ENCODE peak calls at places on chromosomes 2 and 18, in seven cellular contexts. One of them, this sample, is unnamed.

GRCh38 chr18:51164327-51165290 is 32.9 kb downstream of the MEX3C start:
- DNase-seq in stimulated activated CD4-positive, alpha-beta T cell treated with anti-CD3 and anti-CD28 coated beads, Interleukin-15, amount 100 ng/mL, for 1 hour: no peak
- DNase-seq in left cardiac atrium: no peak
- DNase-seq in aorta: no peak
- DNase-seq in Daoy: no peak
- DNase-seq in stimulated activated CD8-positive, alpha-beta memory T cell treated with anti-CD3 and anti-CD28 coated beads, Interleukin-7, amount 100 ng/mL, for 24 hours: no peak
- DNase-seq in posterior cingulate gyrus: no peak
- DNase-seq in this sample: no peak

GRCh38 chr2:191957996-191958860 is 111.3 kb upstream of the CAVIN2 start:
- DNase-seq in stimulated activated CD4-positive, alpha-beta T cell treated with anti-CD3 and anti-CD28 coated beads, Interleukin-15, amount 100 ng/mL, for 1 hour: no peak
- DNase-seq in left cardiac atrium: no peak
- DNase-seq in aorta: no peak
- DNase-seq in Daoy: no peak
- DNase-seq in stimulated activated CD8-positive, alpha-beta memory T cell treated with anti-CD3 and anti-CD28 coated beads, Interleukin-7, amount 100 ng/mL, for 24 hours: no peak
- DNase-seq in posterior cingulate gyrus: no peak
- DNase-seq in this sample: no peak

GRCh38 chr2:217396165-217396564 is 536.3 kb upstream of the TNP1 start:
- DNase-seq in stimulated activated CD4-positive, alpha-beta T cell treated with anti-CD3 and anti-CD28 coated beads, Interleukin-15, amount 100 ng/mL, for 1 hour: no peak
- DNase-seq in left cardiac atrium: no peak
- DNase-seq in aorta: no peak
- DNase-seq in Daoy: no peak
- DNase-seq in stimulated activated CD8-positive, alpha-beta memory T cell treated with anti-CD3 and anti-CD28 coated beads, Interleukin-7, amount 100 ng/mL, for 24 hours: no peak
- DNase-seq in posterior cingulate gyrus: no peak
- DNase-seq in this sample: no peak

GRCh38 chr2:215607790-215608189 is 171.9 kb upstream of the FN1 start:
- DNase-seq in stimulated activated CD4-positive, alpha-beta T cell treated with anti-CD3 and anti-CD28 coated beads, Interleukin-15, amount 100 ng/mL, for 1 hour: no peak
- DNase-seq in left cardiac atrium: no peak
- DNase-seq in aorta: no peak
- DNase-seq in Daoy: no peak
- DNase-seq in stimulated activated CD8-positive, alpha-beta memory T cell treated with anti-CD3 and anti-CD28 coated beads, Interleukin-7, amount 100 ng/mL, for 24 hours: no peak
- DNase-seq in posterior cingulate gyrus: no peak
- DNase-seq in this sample: no peak

GRCh38 chr2:62660582-62661262 is 44.8 kb upstream of the EHBP1 start:
- DNase-seq in stimulated activated CD4-positive, alpha-beta T cell treated with anti-CD3 and anti-CD28 coated beads, Interleukin-15, amount 100 ng/mL, for 1 hour: no peak
- DNase-seq in left cardiac atrium: no peak
- DNase-seq in aorta: no peak
- DNase-seq in Daoy: peak; percentile 19
- DNase-seq in stimulated activated CD8-positive, alpha-beta memory T cell treated with anti-CD3 and anti-CD28 coated beads, Interleukin-7, amount 100 ng/mL, for 24 hours: no peak
- DNase-seq in posterior cingulate gyrus: no peak
- DNase-seq in this sample: no peak

GRCh38 chr2:23760746-23761145 is 166.2 kb downstream of the ATAD2B start:
- DNase-seq in stimulated activated CD4-positive, alpha-beta T cell treated with anti-CD3 and anti-CD28 coated beads, Interleukin-15, amount 100 ng/mL, for 1 hour: no peak
- DNase-seq in left cardiac atrium: no peak
- DNase-seq in aorta: no peak
- DNase-seq in Daoy: no peak
- DNase-seq in stimulated activated CD8-positive, alpha-beta memory T cell treated with anti-CD3 and anti-CD28 coated beads, Interleukin-7, amount 100 ng/mL, for 24 hours: no peak
- DNase-seq in posterior cingulate gyrus: no peak
- DNase-seq in this sample: no peak

GRCh38 chr2:8582850-8583399 is 98.9 kb upstream of the ID2 start:
- DNase-seq in stimulated activated CD4-positive, alpha-beta T cell treated with anti-CD3 and anti-CD28 coated beads, Interleukin-15, amount 100 ng/mL, for 1 hour: no peak
- DNase-seq in left cardiac atrium: no peak
- DNase-seq in aorta: no peak
- DNase-seq in Daoy: no peak
- DNase-seq in stimulated activated CD8-positive, alpha-beta memory T cell treated with anti-CD3 and anti-CD28 coated beads, Interleukin-7, amount 100 ng/mL, for 24 hours: no peak
- DNase-seq in posterior cingulate gyrus: no peak
- DNase-seq in this sample: no peak

GRCh38 chr2:201343559-201343958 is 13.6 kb downstream of the FLACC1 start:
- DNase-seq in stimulated activated CD4-positive, alpha-beta T cell treated with anti-CD3 and anti-CD28 coated beads, Interleukin-15, amount 100 ng/mL, for 1 hour: no peak
- DNase-seq in left cardiac atrium: no peak
- DNase-seq in aorta: no peak
- DNase-seq in Daoy: no peak
- DNase-seq in stimulated activated CD8-positive, alpha-beta memory T cell treated with anti-CD3 and anti-CD28 coated beads, Interleukin-7, amount 100 ng/mL, for 24 hours: no peak
- DNase-seq in posterior cingulate gyrus: no peak
- DNase-seq in this sample: no peak

GRCh38 chr2:11949732-11950503 is 203.5 kb downstream of the LPIN1 start:
- DNase-seq in stimulated activated CD4-positive, alpha-beta T cell treated with anti-CD3 and anti-CD28 coated beads, Interleukin-15, amount 100 ng/mL, for 1 hour: no peak
- DNase-seq in left cardiac atrium: no peak
- DNase-seq in aorta: no peak
- DNase-seq in Daoy: no peak
- DNase-seq in stimulated activated CD8-positive, alpha-beta memory T cell treated with anti-CD3 and anti-CD28 coated beads, Interleukin-7, amount 100 ng/mL, for 24 hours: no peak
- DNase-seq in posterior cingulate gyrus: no peak
- DNase-seq in this sample: no peak

GRCh38 chr2:44680424-44680971 is 261.0 kb upstream of the SIX3 start:
- DNase-seq in stimulated activated CD4-positive, alpha-beta T cell treated with anti-CD3 and anti-CD28 coated beads, Interleukin-15, amount 100 ng/mL, for 1 hour: no peak
- DNase-seq in left cardiac atrium: no peak
- DNase-seq in aorta: no peak
- DNase-seq in Daoy: no peak
- DNase-seq in stimulated activated CD8-positive, alpha-beta memory T cell treated with anti-CD3 and anti-CD28 coated beads, Interleukin-7, amount 100 ng/mL, for 24 hours: no peak
- DNase-seq in posterior cingulate gyrus: no peak
- DNase-seq in this sample: no peak

GRCh38 chr2:239462671-239463506 is 62.1 kb upstream of the HDAC4 start:
- DNase-seq in stimulated activated CD4-positive, alpha-beta T cell treated with anti-CD3 and anti-CD28 coated beads, Interleukin-15, amount 100 ng/mL, for 1 hour: no peak
- DNase-seq in left cardiac atrium: peak; percentile 11
- DNase-seq in aorta: peak; percentile 40
- DNase-seq in Daoy: no peak
- DNase-seq in stimulated activated CD8-positive, alpha-beta memory T cell treated with anti-CD3 and anti-CD28 coated beads, Interleukin-7, amount 100 ng/mL, for 24 hours: no peak
- DNase-seq in posterior cingulate gyrus: peak; percentile 66
- DNase-seq in this sample: no peak

GRCh38 chr2:215530191-215530968 is 94.5 kb upstream of the FN1 start:
- DNase-seq in stimulated activated CD4-positive, alpha-beta T cell treated with anti-CD3 and anti-CD28 coated beads, Interleukin-15, amount 100 ng/mL, for 1 hour: no peak
- DNase-seq in left cardiac atrium: no peak
- DNase-seq in aorta: no peak
- DNase-seq in Daoy: peak; percentile 68
- DNase-seq in stimulated activated CD8-positive, alpha-beta memory T cell treated with anti-CD3 and anti-CD28 coated beads, Interleukin-7, amount 100 ng/mL, for 24 hours: no peak
- DNase-seq in posterior cingulate gyrus: no peak
- DNase-seq in this sample: no peak

GRCh38 chr2:3728104-3729054 is 25.0 kb downstream of the DCDC2C start:
- DNase-seq in stimulated activated CD4-positive, alpha-beta T cell treated with anti-CD3 and anti-CD28 coated beads, Interleukin-15, amount 100 ng/mL, for 1 hour: no peak
- DNase-seq in left cardiac atrium: no peak
- DNase-seq in aorta: peak; percentile 54
- DNase-seq in Daoy: peak; percentile 64
- DNase-seq in stimulated activated CD8-positive, alpha-beta memory T cell treated with anti-CD3 and anti-CD28 coated beads, Interleukin-7, amount 100 ng/mL, for 24 hours: no peak
- DNase-seq in posterior cingulate gyrus: no peak
- DNase-seq in this sample: no peak

GRCh38 chr2:236507393-236508085 is 62.1 kb upstream of the ACKR3 start:
- DNase-seq in stimulated activated CD4-positive, alpha-beta T cell treated with anti-CD3 and anti-CD28 coated beads, Interleukin-15, amount 100 ng/mL, for 1 hour: peak; percentile 28
- DNase-seq in left cardiac atrium: peak; percentile 70
- DNase-seq in aorta: peak; percentile 73
- DNase-seq in Daoy: peak; percentile 75
- DNase-seq in stimulated activated CD8-positive, alpha-beta memory T cell treated with anti-CD3 and anti-CD28 coated beads, Interleukin-7, amount 100 ng/mL, for 24 hours: peak; percentile 25
- DNase-seq in posterior cingulate gyrus: peak; percentile 90
- DNase-seq in this sample: peak; percentile 68

GRCh38 chr2:43022896-43023295 is 203.5 kb downstream of the ZFP36L2 start:
- DNase-seq in stimulated activated CD4-positive, alpha-beta T cell treated with anti-CD3 and anti-CD28 coated beads, Interleukin-15, amount 100 ng/mL, for 1 hour: no peak
- DNase-seq in left cardiac atrium: no peak
- DNase-seq in aorta: no peak
- DNase-seq in Daoy: no peak
- DNase-seq in stimulated activated CD8-positive, alpha-beta memory T cell treated with anti-CD3 and anti-CD28 coated beads, Interleukin-7, amount 100 ng/mL, for 24 hours: no peak
- DNase-seq in posterior cingulate gyrus: no peak
- DNase-seq in this sample: no peak

GRCh38 chr2:170817247-170817998 is 736 bp downstream of the GAD1 start:
- DNase-seq in stimulated activated CD4-positive, alpha-beta T cell treated with anti-CD3 and anti-CD28 coated beads, Interleukin-15, amount 100 ng/mL, for 1 hour: no peak
- DNase-seq in left cardiac atrium: no peak
- DNase-seq in aorta: no peak
- DNase-seq in Daoy: peak; percentile 54
- DNase-seq in stimulated activated CD8-positive, alpha-beta memory T cell treated with anti-CD3 and anti-CD28 coated beads, Interleukin-7, amount 100 ng/mL, for 24 hours: no peak
- DNase-seq in posterior cingulate gyrus: no peak
- DNase-seq in this sample: peak; percentile 42

GRCh38 chr18:48228301-48228715 is 180.9 kb downstream of the ZBTB7C start:
- DNase-seq in stimulated activated CD4-positive, alpha-beta T cell treated with anti-CD3 and anti-CD28 coated beads, Interleukin-15, amount 100 ng/mL, for 1 hour: no peak
- DNase-seq in left cardiac atrium: peak; percentile 86
- DNase-seq in aorta: peak; percentile 83
- DNase-seq in Daoy: no peak
- DNase-seq in stimulated activated CD8-positive, alpha-beta memory T cell treated with anti-CD3 and anti-CD28 coated beads, Interleukin-7, amount 100 ng/mL, for 24 hours: no peak
- DNase-seq in posterior cingulate gyrus: no peak
- DNase-seq in this sample: no peak

GRCh38 chr2:77508511-77508910 is 13.7 kb downstream of the LRRTM4 start:
- DNase-seq in stimulated activated CD4-positive, alpha-beta T cell treated with anti-CD3 and anti-CD28 coated beads, Interleukin-15, amount 100 ng/mL, for 1 hour: no peak
- DNase-seq in left cardiac atrium: no peak
- DNase-seq in aorta: no peak
- DNase-seq in Daoy: no peak
- DNase-seq in stimulated activated CD8-positive, alpha-beta memory T cell treated with anti-CD3 and anti-CD28 coated beads, Interleukin-7, amount 100 ng/mL, for 24 hours: no peak
- DNase-seq in posterior cingulate gyrus: no peak
- DNase-seq in this sample: no peak

GRCh38 chr2:178553047-178553446 is 72.8 kb downstream of the PLEKHA3 start:
- DNase-seq in stimulated activated CD4-positive, alpha-beta T cell treated with anti-CD3 and anti-CD28 coated beads, Interleukin-15, amount 100 ng/mL, for 1 hour: no peak
- DNase-seq in left cardiac atrium: no peak
- DNase-seq in aorta: no peak
- DNase-seq in Daoy: peak; percentile 51
- DNase-seq in stimulated activated CD8-positive, alpha-beta memory T cell treated with anti-CD3 and anti-CD28 coated beads, Interleukin-7, amount 100 ng/mL, for 24 hours: no peak
- DNase-seq in posterior cingulate gyrus: no peak
- DNase-seq in this sample: no peak

GRCh38 chr2:194545978-194546377 is 1111.0 kb upstream of the SLC39A10 start:
- DNase-seq in stimulated activated CD4-positive, alpha-beta T cell treated with anti-CD3 and anti-CD28 coated beads, Interleukin-15, amount 100 ng/mL, for 1 hour: no peak
- DNase-seq in left cardiac atrium: no peak
- DNase-seq in aorta: no peak
- DNase-seq in Daoy: no peak
- DNase-seq in stimulated activated CD8-positive, alpha-beta memory T cell treated with anti-CD3 and anti-CD28 coated beads, Interleukin-7, amount 100 ng/mL, for 24 hours: no peak
- DNase-seq in posterior cingulate gyrus: no peak
- DNase-seq in this sample: no peak